ENCODE peak calls at places on chromosomes 2 and 18, in four cellular contexts. A is mesendoderm, K is neuronal stem cell, G is H9. F is an unnamed sample.

GRCh38 chr18:2805970-2806943 is 40.5 kb upstream of the EMILIN2 start:
- DNase-seq in A (no peak), K (no peak), G (no peak), F (no peak)

GRCh38 chr2:171745141-171745540 is 57.9 kb downstream of the DYNC1I2 start:
- DNase-seq in A (no peak), G (no peak), K (no peak), F (no peak)

GRCh38 chr2:197873293-197873701 is 68.9 kb downstream of the PLCL1 start:
- DNase-seq in A (peak; percentile 85), K (no peak), G (peak; percentile 63), F (peak; percentile 45)

GRCh38 chr18:48441405-48441881 is 32.3 kb upstream of the ZBTB7C start:
- DNase-seq in A (no peak), K (no peak), G (no peak), F (no peak)

GRCh38 chr18:60053747-60054304 is 154.0 kb downstream of the PMAIP1 start:
- DNase-seq in K (no peak), A (peak; percentile 84), G (peak; percentile 35), F (peak; percentile 90)

GRCh38 chr2:45699032-45699658 is 47.7 kb downstream of the PRKCE start:
- DNase-seq in K (no peak), A (no peak), G (no peak), F (no peak)

GRCh38 chr18:3442894-3443293 is 7.1 kb upstream of the TGIF1 start:
- DNase-seq in K (no peak), A (peak; percentile 77), G (no peak), F (no peak)

GRCh38 chr2:39124770-39125075 is 3.9 kb upstream of the SOS1 start:
- DNase-seq in K (no peak), A (no peak), G (no peak), F (no peak)

GRCh38 chr2:74072542-74072941 is 75.2 kb downstream of the BOLA3 start:
- DNase-seq in A (no peak), K (no peak), G (no peak), F (no peak)

GRCh38 chr2:83823238-83823637 is 635.8 kb downstream of the SUCLG1 start:
- DNase-seq in A (no peak), G (no peak), K (no peak), F (no peak)

GRCh38 chr2:144331652-144332355 is 188.1 kb downstream of the ZEB2 start:
- DNase-seq in K (peak; percentile 82), G (peak; percentile 58), A (no peak), F (peak; percentile 79)

GRCh38 chr2:233089851-233090250 is 29.7 kb downstream of the INPP5D start:
- DNase-seq in A (no peak), G (no peak), K (no peak), F (no peak)

GRCh38 chr2:240994161-240994896 is 4.1 kb upstream of the SNED1 start:
- DNase-seq in A (no peak), G (no peak), K (no peak), F (no peak)

GRCh38 chr2:71455741-71456569 is 2.6 kb downstream of the DYSF start:
- DNase-seq in K (no peak), A (peak; percentile 83), G (peak; percentile 74), F (no peak)

GRCh38 chr18:62200121-62200914 is 13.3 kb downstream of the RELCH start:
- DNase-seq in K (no peak), A (no peak), G (no peak), F (no peak)

GRCh38 chr2:30809938-30810337 is 2.7 kb upstream of the CAPN13 start:
- DNase-seq in G (no peak), A (no peak), K (no peak), F (no peak)

GRCh38 chr2:228135300-228135699 is 46.2 kb downstream of the SPHKAP start:
- DNase-seq in K (no peak), G (no peak), A (no peak), F (no peak)

GRCh38 chr2:215615067-215615828 is 179.4 kb upstream of the FN1 start:
- DNase-seq in K (no peak), A (no peak), G (no peak), F (no peak)

GRCh38 chr2:1816414-1816911 is 72.1 kb upstream of the PXDN start:
- DNase-seq in G (no peak), K (no peak), A (no peak), F (no peak)

GRCh38 chr2:41521191-41521590 is 526.6 kb upstream of the PKDCC start:
- DNase-seq in K (no peak), G (no peak), A (peak; percentile 91), F (no peak)

GRCh38 chr2:174778479-174778962 is 14.2 kb upstream of the CHRNA1 start:
- DNase-seq in G (no peak), A (no peak), K (no peak), F (peak; percentile 50)

GRCh38 chr2:210318491-210318890 is 3.5 kb upstream of the MYL1 start:
- DNase-seq in A (no peak), K (no peak), G (no peak), F (peak; percentile 3)

GRCh38 chr18:28728891-28729290 is 552.0 kb upstream of the CDH2 start:
- DNase-seq in G (no peak), K (no peak), A (no peak), F (peak; percentile 41)

GRCh38 chr2:108124733-108125132 is 115.0 kb upstream of the SULT1C3 start:
- DNase-seq in A (no peak), G (no peak), K (no peak), F (no peak)

GRCh38 chr18:22314406-22314805 is 103.3 kb downstream of the CTAGE1 start:
- DNase-seq in A (peak; percentile 51), K (no peak), G (no peak), F (no peak)

GRCh38 chr2:230886641-230887040 is 21.9 kb downstream of the ITM2C start:
- DNase-seq in A (no peak), G (no peak), K (no peak), F (no peak)

GRCh38 chr2:140659293-140659692 is 1471.5 kb downstream of the LRP1B start:
- DNase-seq in A (no peak), K (no peak), G (no peak), F (no peak)

GRCh38 chr2:78115291-78115690 is 593.1 kb upstream of the LRRTM4 start:
- DNase-seq in A (no peak), K (no peak), G (no peak), F (no peak)

GRCh38 chr18:8844721-8845148 is 139.4 kb downstream of the MTCL1 start:
- DNase-seq in G (no peak), A (no peak), K (no peak), F (peak; percentile 72)

DNA sequence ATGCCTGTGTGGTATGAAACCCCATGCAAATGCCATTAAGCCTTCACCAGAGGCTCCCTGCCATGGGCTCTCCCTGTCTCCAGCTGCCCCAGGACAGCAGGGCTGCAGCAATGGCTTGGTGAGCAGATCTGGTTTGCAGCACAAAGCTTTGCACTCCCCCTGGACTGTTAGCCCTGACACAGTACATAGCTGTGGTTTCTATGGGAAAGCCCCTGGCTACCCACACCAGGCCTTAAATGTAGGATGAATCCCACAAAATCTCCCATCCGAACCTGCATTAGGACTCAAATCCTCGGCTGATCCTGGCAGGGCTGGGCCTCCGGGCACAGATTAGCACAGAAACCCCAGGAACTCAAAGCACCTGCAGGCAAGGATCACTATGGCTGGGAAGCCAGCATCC is 291.6 kb downstream of the TNS1 start:
- DNase-seq in A (no peak), G (no peak), K (no peak), F (no peak)
- H2AK5ac ChIP-seq in A (no peak overlapping the region), G (no peak overlapping the region), K (no peak overlapping the region), F (peak overlapping the region; percentile 56)

GRCh38 chr2:136005462-136006205 is 20.2 kb upstream of the DARS1 start:
- DNase-seq in G (no peak), A (no peak), K (no peak), F (no peak)
- H2AK5ac ChIP-seq in G (peak overlapping the region; percentile 60), A (no peak overlapping the region), K (no peak overlapping the region), F (peak overlapping the region; percentile 68)

GRCh38 chr2:222451270-222451674 is 26.9 kb downstream of the SGPP2 start:
- DNase-seq in K (no peak), A (no peak), G (no peak), F (no peak)
- H2AK5ac ChIP-seq in K (no peak overlapping the region), A (no peak overlapping the region), G (no peak overlapping the region), F (no peak overlapping the region)

DNA sequence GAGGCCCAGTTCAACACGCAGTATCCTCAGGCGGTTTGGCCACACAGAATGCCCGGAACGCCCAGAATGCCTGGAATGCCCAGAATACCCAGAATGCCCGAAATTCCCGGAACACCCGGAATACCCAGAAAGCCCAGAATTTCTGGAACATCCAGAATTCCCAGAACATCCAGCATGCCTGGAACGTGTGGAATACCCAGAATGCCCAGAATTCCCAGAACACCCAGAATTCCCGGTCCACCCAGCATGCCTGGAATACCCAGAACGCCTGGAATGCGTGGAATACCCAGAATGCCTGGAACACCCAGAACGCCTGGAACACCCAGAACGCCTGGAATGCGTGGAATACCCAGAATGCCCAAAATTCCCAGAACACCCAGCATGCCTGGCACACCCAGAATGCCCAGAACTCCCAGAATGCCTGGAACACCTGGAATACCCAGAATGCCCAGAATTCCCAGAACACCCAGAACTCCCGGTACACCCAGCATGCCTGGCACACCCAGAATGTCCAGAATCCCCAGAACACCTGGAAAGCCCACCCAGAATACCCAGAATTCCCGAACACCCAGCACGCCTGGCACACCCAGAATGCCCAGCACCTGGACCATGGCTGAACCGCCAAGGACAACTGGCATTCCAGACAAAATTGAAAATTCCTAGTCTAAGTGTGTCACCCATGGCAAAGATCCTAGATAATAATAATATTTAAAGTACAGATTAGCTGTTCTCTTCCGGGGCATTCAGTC is 487.4 kb upstream of the SALL3 start:
- DNase-seq in G (no peak), K (no peak), A (peak; percentile 52), F (no peak)
- H2AK5ac ChIP-seq in G (no peak overlapping the region), K (no peak overlapping the region), A (no peak overlapping the region), F (no peak overlapping the region)

DNA sequence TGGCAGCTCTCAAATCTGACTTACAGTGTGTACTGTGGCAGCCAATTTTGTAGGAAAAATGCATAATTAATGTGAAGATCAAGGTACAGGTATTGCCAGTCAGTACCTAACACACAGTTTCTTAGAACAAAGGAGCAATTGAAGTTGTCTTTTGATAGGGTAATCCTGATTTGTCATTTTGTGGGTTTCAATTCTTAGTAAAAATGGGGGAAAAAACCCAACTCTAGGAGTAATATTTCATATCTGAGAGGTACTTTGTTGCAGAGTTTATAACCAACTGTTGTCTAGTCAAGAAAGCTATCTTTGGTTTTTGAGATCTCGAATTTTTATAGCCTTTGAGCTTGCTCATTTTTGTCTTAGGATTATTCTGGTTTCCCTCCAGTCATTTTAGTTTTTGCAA is 16.1 kb downstream of the SPATS2L start:
- DNase-seq in K (no peak), A (no peak), G (no peak), F (no peak)
- H2AK5ac ChIP-seq in K (no peak overlapping the region), A (no peak overlapping the region), G (no peak overlapping the region), F (no peak overlapping the region)

GRCh38 chr2:15814406-15814805 is 125.9 kb upstream of the MYCN start:
- DNase-seq in G (no peak), K (no peak), A (no peak), F (no peak)
- H2AK5ac ChIP-seq in G (no peak overlapping the region), K (no peak overlapping the region), A (no peak overlapping the region), F (no peak overlapping the region)

DNA sequence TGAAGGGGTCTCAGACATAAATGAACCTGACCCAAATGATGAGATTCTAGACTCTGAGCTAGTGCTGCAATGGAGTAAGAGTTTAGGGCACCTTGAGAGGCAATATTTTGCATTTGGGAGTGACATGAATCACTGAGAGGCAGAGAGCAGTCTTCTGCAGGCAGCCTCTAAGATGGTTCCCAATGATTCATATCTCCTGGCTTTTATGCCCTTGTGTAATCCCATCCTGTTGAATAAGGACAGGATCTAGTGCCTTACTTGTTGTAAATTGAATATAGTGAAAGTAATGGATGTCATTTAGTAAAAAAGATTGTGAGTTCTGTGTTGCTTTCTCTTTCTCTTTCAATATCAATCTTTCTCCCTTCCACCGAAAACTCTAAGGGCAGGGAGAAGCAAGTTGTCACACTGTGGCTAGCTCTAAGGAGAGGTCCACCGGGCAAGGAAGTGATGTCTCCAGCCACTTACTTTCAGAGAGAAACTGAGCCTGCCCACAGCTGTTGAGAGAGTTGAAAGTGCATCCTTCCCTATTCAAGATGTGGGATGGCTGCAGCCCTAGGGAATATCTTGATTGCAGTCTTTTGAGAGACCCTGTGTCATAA is 144.7 kb downstream of the TRIB2 start:
- DNase-seq in A (no peak), G (no peak), K (no peak), F (no peak)
- H2AK5ac ChIP-seq in A (no peak overlapping the region), G (no peak overlapping the region), K (no peak overlapping the region), F (no peak overlapping the region)